ENCODE peak calls at places on chromosome 4, in eight cellular contexts. W is NCI-H446 treated with DMSO at 0.1 percent for 48 hours; K is NCI-H2029; M is HT-29; G is AG04450; Q is nephron progenitor cell; V is stimulated activated CD8-positive, alpha-beta memory T cell treated with anti-CD3 and anti-CD28 coated beads, Interleukin-4, amount 100 ng/mL, for 1 hour; I is heart left ventricle. O is an unnamed sample.

GRCh38 chr4:38815879-38816782 is 11.5 kb upstream of the TLR1 start:
- DNase-seq in W (no peak), Q (no peak), I (no peak), G (no peak), V (no peak), K (no peak), M (no peak), O (peak)

GRCh38 chr4:124321370-124321769 is 391.2 kb downstream of the ANKRD50 start:
- DNase-seq in W (no peak), K (no peak), Q (no peak), I (no peak), G (no peak), M (no peak), V (no peak), O (no peak)

GRCh38 chr4:37471971-37472370 is 214.2 kb downstream of the RELL1 start:
- DNase-seq in M (peak), I (no peak), V (no peak), Q (no peak), W (no peak), K (no peak), G (no peak), O (no peak)

GRCh38 chr4:93829531-93830089 is 1.1 kb downstream of the ATOH1 start:
- DNase-seq in I (no peak), Q (peak), K (no peak), V (no peak), W (no peak), G (no peak), M (no peak), O (no peak)

GRCh38 chr4:40811886-40812857 is 62.4 kb downstream of the NSUN7 start:
- DNase-seq in W (no peak), V (no peak), K (no peak), I (no peak), M (no peak), Q (no peak), G (no peak), O (no peak)

GRCh38 chr4:158079661-158080060 is 93.2 kb downstream of the GASK1B start:
- DNase-seq in M (no peak), V (no peak), Q (no peak), W (no peak), K (no peak), I (no peak), G (no peak), O (no peak)

GRCh38 chr4:127309360-127310095 is 323.2 kb upstream of the INTU start:
- DNase-seq in K (no peak), V (no peak), M (no peak), I (no peak), Q (no peak), W (no peak), G (no peak), O (peak)

GRCh38 chr4:17613761-17614415 is 553 bp upstream of the MED28 start:
- DNase-seq in I (no peak), G (peak), W (no peak), K (no peak), Q (peak), V (no peak), M (peak), O (peak)

GRCh38 chr4:76752911-76753494 is 144.9 kb downstream of the SOWAHB start:
- DNase-seq in K (peak), G (peak), I (peak), W (peak), M (no peak), V (no peak), Q (no peak), O (peak)

GRCh38 chr4:76589402-76589801 is 154.4 kb downstream of the SHROOM3 start:
- DNase-seq in I (no peak), V (no peak), K (no peak), G (no peak), W (no peak), M (peak), Q (no peak), O (peak)

GRCh38 chr4:663438-664428 is 10.3 kb downstream of the ATP5ME start:
- DNase-seq in V (peak), I (peak), Q (peak), M (no peak), K (no peak), W (no peak), G (no peak), O (no peak)

GRCh38 chr4:8580321-8581093 is at the start of gene GPR78:
- DNase-seq in Q (peak), G (no peak), W (no peak), K (no peak), M (no peak), V (no peak), I (peak), O (no peak)

GRCh38 chr4:10898072-10898471 is 213.5 kb upstream of the CLNK start:
- DNase-seq in K (no peak), G (no peak), M (no peak), W (no peak), Q (no peak), V (no peak), I (no peak), O (no peak)

GRCh38 chr4:92305148-92305877 is 1.5 kb downstream of the GRID2 start:
- DNase-seq in M (no peak), G (no peak), Q (peak), W (peak), V (peak), K (peak), I (peak), O (no peak)

GRCh38 chr4:113616443-113616842 is 145.1 kb downstream of the CAMK2D start:
- DNase-seq in G (no peak), I (no peak), K (no peak), W (no peak), V (no peak), Q (no peak), M (no peak), O (no peak)

GRCh38 chr4:159015862-159016261 is 87.0 kb upstream of the RAPGEF2 start:
- DNase-seq in I (no peak), M (no peak), V (no peak), K (no peak), W (no peak), G (no peak), Q (no peak), O (no peak)

GRCh38 chr4:2935762-2936743 is 27.2 kb downstream of the NOP14 start:
- DNase-seq in G (no peak), V (no peak), W (no peak), I (no peak), K (no peak), M (peak), Q (no peak), O (no peak)

GRCh38 chr4:112978691-112979472 is 70.6 kb upstream of the ANK2 start:
- DNase-seq in Q (no peak), V (no peak), G (no peak), K (no peak), I (no peak), M (no peak), W (no peak), O (peak)

GRCh38 chr4:48268956-48269860 is at the start of gene TEC:
- DNase-seq in I (peak), M (peak), G (no peak), Q (peak), W (no peak), V (peak), K (peak), O (peak)

GRCh38 chr4:148057425-148058020 is 325.6 kb downstream of the ARHGAP10 start:
- DNase-seq in M (no peak), W (no peak), I (no peak), G (no peak), Q (no peak), V (no peak), K (no peak), O (no peak)

GRCh38 chr4:108607426-108607825 is 12.9 kb upstream of the RPL34 start:
- DNase-seq in K (no peak), G (no peak), W (no peak), V (no peak), Q (no peak), I (no peak), M (no peak), O (no peak)

GRCh38 chr4:24799544-24800272 is 4.3 kb downstream of the SOD3 start:
- DNase-seq in I (no peak), M (no peak), W (no peak), G (no peak), V (no peak), K (no peak), Q (peak), O (no peak)

GRCh38 chr4:40046311-40046980 is 10.2 kb upstream of the N4BP2 start:
- DNase-seq in Q (no peak), G (peak), W (no peak), M (peak), K (peak), V (no peak), I (peak), O (peak)

GRCh38 chr4:188439641-188440311 is 300.5 kb downstream of the TRIML1 start:
- DNase-seq in M (peak), I (peak), K (peak), Q (no peak), V (no peak), W (no peak), G (no peak), O (no peak)

GRCh38 chr4:172202480-172203076 is 389.4 kb downstream of the GALNTL6 start:
- DNase-seq in I (no peak), Q (no peak), W (no peak), K (no peak), G (peak), M (peak), V (no peak), O (peak)

GRCh38 chr4:6269651-6270511 is at the start of gene WFS1:
- DNase-seq in V (peak), K (peak), Q (peak), G (peak), I (peak), M (peak), W (peak), O (peak)

GRCh38 chr4:95410387-95411005 is 138.3 kb downstream of the UNC5C start:
- DNase-seq in G (no peak), V (no peak), K (no peak), M (no peak), Q (no peak), W (no peak), I (no peak), O (no peak)

GRCh38 chr4:22187203-22187835 is 238.7 kb upstream of the KCNIP4 start:
- DNase-seq in V (no peak), M (no peak), I (no peak), Q (no peak), W (no peak), G (no peak), K (no peak), O (no peak)

GRCh38 chr4:19455850-19456602 is 795.7 kb upstream of the SLIT2 start:
- DNase-seq in V (no peak), K (peak), I (no peak), W (no peak), G (no peak), M (no peak), Q (no peak), O (no peak)

GRCh38 chr4:909821-910220 is 22.3 kb downstream of the GAK start:
- DNase-seq in K (no peak), Q (no peak), I (peak), G (no peak), M (no peak), W (no peak), V (no peak), O (no peak)